ENCODE peak calls at places on chromosomes 12 and 14, in ten cellular contexts. J is activated T-cell treated with anti-CD3 and anti-CD28 coated beads for 4 hours; V is HuH-7.5; A is bronchial epithelial cell; R is GDM1; W is stimulated activated CD4-positive, alpha-beta T cell treated with anti-CD3 and anti-CD28 coated beads, Interleukin-2, amount 100 ng/mL, for 24 hours; X is OCI-LY7; Y is dorsolateral prefrontal cortex; G is hepatic stellate cell; C is pons. T is an unnamed sample.

GRCh38 chr12:94150483-94151225 is 2.3 kb downstream of the PLXNC1 start:
- DNase-seq in J (no peak), V (peak), A (no peak), R (no peak), W (peak), X (no peak), Y (no peak), G (no peak), C (no peak), T (no peak)

GRCh38 chr12:10395390-10395998 is 5.7 kb upstream of the KLRK1 start:
- DNase-seq in J (no peak), V (peak), A (peak), R (no peak), W (no peak), X (peak), Y (no peak), G (peak), C (peak), T (peak)

GRCh38 chr14:54893151-54893760 is 9.4 kb downstream of the GCH1 start:
- DNase-seq in J (peak), V (peak), A (peak), R (peak), W (no peak), X (peak), Y (no peak), G (peak), C (peak), T (peak)

GRCh38 chr12:114311966-114312365 is 94.0 kb downstream of the TBX5 start:
- DNase-seq in J (no peak), V (no peak), A (no peak), R (no peak), W (no peak), X (no peak), Y (no peak), G (no peak), C (peak), T (no peak)

GRCh38 chr14:76599556-76599955 is 161.7 kb upstream of the VASH1 start:
- DNase-seq in J (no peak), V (no peak), A (no peak), R (no peak), W (no peak), X (no peak), Y (no peak), G (no peak), C (no peak), T (no peak)

GRCh38 chr12:38424436-38424835 is 107.9 kb downstream of the ALG10B start:
- DNase-seq in J (no peak), V (no peak), A (peak), R (no peak), W (no peak), X (no peak), Y (no peak), G (no peak), C (no peak), T (no peak)

GRCh38 chr14:95564060-95564459 is 29.2 kb downstream of the GLRX5 start:
- DNase-seq in J (no peak), V (no peak), A (no peak), R (no peak), W (no peak), X (no peak), Y (no peak), G (no peak), C (no peak), T (peak)

GRCh38 chr14:35470775-35471174 is 63.2 kb upstream of the INSM2 start:
- DNase-seq in J (no peak), V (no peak), A (peak), R (no peak), W (no peak), X (no peak), Y (no peak), G (peak), C (no peak), T (no peak)

GRCh38 chr14:25250516-25250915 is 200.6 kb upstream of the STXBP6 start:
- DNase-seq in J (no peak), V (no peak), A (no peak), R (no peak), W (no peak), X (no peak), Y (no peak), G (no peak), C (no peak), T (no peak)

GRCh38 chr14:98137626-98138025 is 1134.4 kb downstream of the BCL11B start:
- DNase-seq in J (no peak), V (no peak), A (peak), R (no peak), W (no peak), X (no peak), Y (no peak), G (no peak), C (peak), T (no peak)